ENCODE peak calls at places on chromosome 14, in eight cellular contexts. Z, J, I, B, T, K, M and W are unnamed samples.

GRCh38 chr14:57833304-57833703 is 32.6 kb downstream of the SLC35F4 start:
- DNase-seq in B (peak; percentile 31), T (peak; percentile 90), I (peak; percentile 78), J (peak; percentile 14), K (no peak), Z (no peak), M (no peak), W (no peak)

GRCh38 chr14:98210045-98210678 is 1061.8 kb downstream of the BCL11B start:
- DNase-seq in Z (no peak), B (no peak), K (no peak), T (no peak), J (no peak), M (no peak), I (no peak), W (no peak)

GRCh38 chr14:53924754-53925153 is 31.9 kb downstream of the BMP4 start:
- DNase-seq in M (no peak), I (peak; percentile 85), Z (no peak), T (peak; percentile 75), B (no peak), K (no peak), J (no peak), W (no peak)

GRCh38 chr14:84482256-84483071 is 1047.5 kb upstream of the FLRT2 start:
- DNase-seq in K (no peak), Z (no peak), I (peak; percentile 61), T (peak; percentile 23), J (no peak), B (no peak), M (no peak), W (no peak)

GRCh38 chr14:66600416-66600815 is 92.5 kb downstream of the GPHN start:
- DNase-seq in B (no peak), M (no peak), Z (no peak), K (no peak), I (peak; percentile 59), J (no peak), T (peak; percentile 44), W (no peak)

GRCh38 chr14:61438036-61438435 is 116.7 kb downstream of the PRKCH start:
- DNase-seq in I (no peak), K (no peak), T (no peak), J (no peak), M (no peak), B (no peak), Z (no peak), W (no peak)

GRCh38 chr14:27056586-27056985 is 458.8 kb upstream of the NOVA1 start:
- DNase-seq in K (no peak), B (no peak), Z (no peak), J (no peak), I (no peak), M (no peak), T (no peak), W (no peak)

GRCh38 chr14:65446159-65446558 is 33.6 kb downstream of the FUT8 start:
- DNase-seq in B (no peak), J (no peak), M (no peak), T (no peak), Z (no peak), K (no peak), I (peak; percentile 42), W (no peak)

GRCh38 chr14:33103489-33103888 is 164.8 kb downstream of the NPAS3 start:
- DNase-seq in K (no peak), Z (no peak), B (no peak), T (no peak), J (no peak), I (no peak), M (no peak), W (no peak)

GRCh38 chr14:81434230-81434629 is 34.1 kb upstream of the STON2 start:
- DNase-seq in T (no peak), B (no peak), Z (no peak), K (no peak), J (no peak), M (no peak), I (no peak), W (no peak)

GRCh38 chr14:37196604-37197420 is 925 bp upstream of the MIPOL1 start:
- DNase-seq in B (no peak), Z (no peak), M (no peak), J (no peak), K (no peak), T (no peak), I (no peak), W (no peak)

GRCh38 chr14:26286806-26287205 is 311.0 kb downstream of the NOVA1 start:
- DNase-seq in J (no peak), K (no peak), T (no peak), M (no peak), I (no peak), B (no peak), Z (no peak), W (no peak)

GRCh38 chr14:88005978-88006851 is 1.3 kb downstream of the GPR65 start:
- DNase-seq in I (no peak), M (no peak), B (no peak), J (no peak), T (no peak), K (peak; percentile 82), Z (no peak), W (peak; percentile 37)

GRCh38 chr14:75561013-75561432 is 17.4 kb upstream of the FLVCR2 start:
- DNase-seq in B (peak; percentile 87), K (peak; percentile 49), M (peak; percentile 91), J (peak; percentile 89), I (peak; percentile 71), Z (peak; percentile 82), T (peak; percentile 68), W (peak; percentile 61)

GRCh38 chr14:58738189-58738836 is 100.6 kb downstream of the DACT1 start:
- DNase-seq in J (no peak), I (peak; percentile 89), T (peak; percentile 89), K (no peak), B (no peak), M (no peak), Z (no peak), W (no peak)

GRCh38 chr14:26598081-26598671 is 343 bp upstream of the NOVA1 start:
- DNase-seq in Z (peak; percentile 90), J (peak; percentile 72), B (peak; percentile 82), I (peak; percentile 97), K (no peak), M (peak; percentile 96), T (peak; percentile 21), W (peak; percentile 4)

GRCh38 chr14:35783699-35784098 is 25.4 kb downstream of the RALGAPA1 start:
- DNase-seq in I (no peak), K (no peak), J (no peak), M (no peak), B (no peak), Z (no peak), T (no peak), W (no peak)

GRCh38 chr14:85590784-85591183 is 60.8 kb downstream of the FLRT2 start:
- DNase-seq in J (no peak), Z (no peak), K (no peak), M (no peak), B (no peak), T (no peak), I (no peak), W (no peak)

GRCh38 chr14:51121096-51121495 is 26.2 kb upstream of the TRIM9 start:
- DNase-seq in T (no peak), M (no peak), K (no peak), I (no peak), J (no peak), Z (no peak), B (no peak), W (no peak)

GRCh38 chr14:77505031-77505430 is 6.4 kb upstream of the ISM2 start:
- DNase-seq in B (no peak), M (no peak), Z (no peak), J (no peak), I (no peak), K (no peak), T (no peak), W (no peak)

GRCh38 chr14:50447491-50447890 is 50.8 kb upstream of the CDKL1 start:
- DNase-seq in T (no peak), Z (no peak), I (no peak), J (no peak), B (no peak), K (no peak), M (no peak), W (no peak)

GRCh38 chr14:102500724-102501123 is 8.9 kb downstream of the ANKRD9 start:
- DNase-seq in M (no peak), B (no peak), I (no peak), K (peak; percentile 32), J (no peak), T (no peak), Z (no peak), W (no peak)

DNA sequence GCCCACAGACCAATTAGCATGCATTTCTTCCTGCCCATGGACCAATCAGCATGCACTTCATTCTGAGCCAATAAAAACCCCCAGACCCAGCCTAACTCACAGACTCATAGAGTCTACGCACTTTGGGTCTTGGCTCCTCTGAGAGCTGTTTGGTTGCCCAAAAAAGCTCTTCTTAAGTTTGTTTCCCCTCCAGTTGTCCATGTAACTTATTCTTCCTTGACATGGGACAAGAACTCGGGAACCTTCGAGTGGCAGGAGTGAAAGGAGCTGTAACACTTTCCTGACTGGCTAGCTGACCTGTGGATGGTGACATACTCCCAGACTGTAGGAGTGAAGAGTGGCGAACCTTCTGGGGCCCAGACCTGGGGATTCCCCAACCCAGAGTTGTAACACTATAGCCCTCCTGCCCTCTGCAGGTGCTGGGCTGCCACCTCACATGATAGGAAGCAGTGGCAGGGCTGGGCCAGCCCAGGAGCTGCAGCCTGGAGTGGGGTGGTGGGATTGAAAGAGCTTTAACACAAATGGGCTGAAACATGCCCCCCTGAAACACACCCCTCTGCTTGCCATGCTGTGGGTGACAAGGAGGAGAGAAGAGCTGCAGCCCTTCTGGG is 4.4 kb upstream of the BTBD7 start:
- DNase-seq in M (no peak), B (no peak), T (no peak), K (no peak), J (no peak), I (no peak), Z (no peak), W (no peak)
- TF ChIP-seq CTCF in M (no peak), B (no peak), T (no peak), K (no peak), J (no peak), I (no peak), Z (no peak), W (no peak)

GRCh38 chr14:24679248-24680085 is 45.5 kb upstream of the GZMB start:
- DNase-seq in J (no peak), T (no peak), M (no peak), K (no peak), I (no peak), B (no peak), Z (no peak), W (peak; percentile 0)
- TF ChIP-seq CTCF in J (no peak), T (no peak), M (no peak), K (peak; percentile 71), I (no peak), B (no peak), Z (peak; percentile 3), W (no peak)

GRCh38 chr14:69288001-69288771 is 28.2 kb downstream of the GALNT16 start:
- DNase-seq in M (peak; percentile 35), Z (peak; percentile 23), J (peak; percentile 37), T (no peak), B (peak; percentile 40), K (no peak), I (peak; percentile 49), W (peak; percentile 15)
- TF ChIP-seq CTCF in M (peak; percentile 52), Z (no peak), J (peak; percentile 31), T (peak; percentile 67), B (no peak), K (no peak), I (peak; percentile 44), W (no peak)

GRCh38 chr14:52536269-52536668 is 16.0 kb downstream of the TXNDC16 start:
- DNase-seq in M (no peak), J (no peak), Z (no peak), I (no peak), B (no peak), T (no peak), K (no peak), W (no peak)
- TF ChIP-seq CTCF in M (no peak), J (no peak), Z (no peak), I (no peak), B (no peak), T (no peak), K (no peak), W (no peak)